ENCODE peak calls at places on chromosomes 5 and 9, in five cellular contexts. V is EL, B is H1, T is T-cell, L is A172. S is an unnamed sample.

GRCh38 chr9:17906841-17907779 is 328.2 kb downstream of the SH3GL2 start:
- DNase-seq in V (no peak), B (no peak), T (no peak), L (no peak), S (no peak)

GRCh38 chr9:133184971-133185370 is 21.3 kb upstream of the GBGT1 start:
- DNase-seq in V (peak; percentile 75), B (no peak), T (peak; percentile 28), L (peak; percentile 76), S (no peak)

GRCh38 chr5:72394688-72395087 is 74.5 kb downstream of the PTCD2 start:
- DNase-seq in V (no peak), B (no peak), T (no peak), L (no peak), S (no peak)

GRCh38 chr5:163569284-163569683 is 63.9 kb downstream of the MAT2B start:
- DNase-seq in V (peak; percentile 11), B (no peak), T (no peak), L (peak; percentile 27), S (no peak)

GRCh38 chr5:134420326-134420725 is 8.6 kb upstream of the CDKN2AIPNL start:
- DNase-seq in V (peak; percentile 78), B (no peak), T (no peak), L (peak; percentile 38), S (peak; percentile 9)

GRCh38 chr5:158812381-158812780 is 287.3 kb downstream of the EBF1 start:
- DNase-seq in V (no peak), B (no peak), T (peak; percentile 64), L (no peak), S (no peak)

GRCh38 chr5:19886123-19886921 is 101.7 kb downstream of the CDH18 start:
- DNase-seq in V (peak; percentile 71), B (no peak), T (no peak), L (peak; percentile 63), S (no peak)

GRCh38 chr5:83540783-83541182 is 69.2 kb downstream of the VCAN start:
- DNase-seq in V (no peak), B (no peak), T (no peak), L (no peak), S (no peak)

GRCh38 chr9:97808972-97809371 is 44.1 kb upstream of the FOXE1 start:
- DNase-seq in V (peak; percentile 32), B (no peak), T (no peak), L (no peak), S (no peak)

GRCh38 chr9:133202688-133203453 is 6.2 kb downstream of the OBP2B start:
- DNase-seq in V (no peak), B (no peak), T (no peak), L (no peak), S (peak; percentile 75)

GRCh38 chr5:10306806-10307205 is 896 bp downstream of the CMBL start:
- DNase-seq in V (no peak), B (no peak), T (no peak), L (no peak), S (peak; percentile 13)

GRCh38 chr5:56493293-56493692 is 260.2 kb upstream of the ANKRD55 start:
- DNase-seq in V (no peak), B (no peak), T (no peak), L (no peak), S (no peak)

GRCh38 chr5:129743541-129744187 is 4.2 kb upstream of the MINAR2 start:
- DNase-seq in V (no peak), B (no peak), T (no peak), L (no peak), S (no peak)

GRCh38 chr5:17436766-17437221 is 61.2 kb upstream of the TAF11L2 start:
- DNase-seq in V (peak; percentile 39), B (no peak), T (no peak), L (no peak), S (no peak)

GRCh38 chr5:38913714-38914113 is 67.9 kb downstream of the OSMR start:
- DNase-seq in V (peak; percentile 31), B (no peak), T (no peak), L (no peak), S (no peak)

GRCh38 chr9:1738511-1739100 is 276.5 kb upstream of the SMARCA2 start:
- DNase-seq in V (no peak), B (no peak), T (no peak), L (no peak), S (no peak)

GRCh38 chr9:121271368-121272351 is 3.7 kb downstream of the GSN start:
- DNase-seq in V (peak; percentile 83), B (no peak), T (no peak), L (peak; percentile 56), S (no peak)

GRCh38 chr9:113319054-113319453 is 15.9 kb upstream of the RNF183 start:
- DNase-seq in V (no peak), B (no peak), T (no peak), L (no peak), S (no peak)

GRCh38 chr5:54761213-54761701 is 224.1 kb downstream of the ESM1 start:
- DNase-seq in V (peak; percentile 91), B (no peak), T (no peak), L (no peak), S (no peak)

GRCh38 chr5:34838785-34839714 is at the start of gene TTC23L:
- DNase-seq in V (peak; percentile 90), B (peak; percentile 90), T (peak; percentile 92), L (peak; percentile 82), S (peak; percentile 95)

GRCh38 chr5:17805426-17805825 is 171.2 kb downstream of the TAF11L14 start:
- DNase-seq in V (no peak), B (no peak), T (no peak), L (no peak), S (no peak)

GRCh38 chr5:69129413-69129812 is 35.6 kb downstream of the SLC30A5 start:
- DNase-seq in V (peak; percentile 74), B (no peak), T (no peak), L (peak; percentile 36), S (no peak)

GRCh38 chr9:129336601-129337286 is 158.7 kb upstream of the IER5L start:
- DNase-seq in V (peak; percentile 50), B (no peak), T (no peak), L (peak; percentile 46), S (peak; percentile 87)

GRCh38 chr5:143036146-143036927 is 266.2 kb downstream of the ARHGAP26 start:
- DNase-seq in V (no peak), B (no peak), T (no peak), L (no peak), S (no peak)

GRCh38 chr9:137429974-137430722 is 7.0 kb downstream of the NOXA1 start:
- DNase-seq in V (no peak), B (no peak), T (no peak), L (no peak), S (peak; percentile 60)

S was measured in posterior vena cava.